ENCODE peak calls at places on chromosome 16, in eight cellular contexts. P is GM23338, F is endothelial cell of umbilical vein, Y is HCT116, K is sigmoid colon, R is H1, X is SK-N-SH, B is transverse colon. W is an unnamed sample. For H3K36me3, the result is how much of the 10 kb centered on the place peaks cover.

GRCh38 chr16:87291944-87292343 is 25.2 kb downstream of the C16orf95 start:
- DNase-seq in P (no peak), F (no peak), Y (no peak), K (no peak), R (no peak), X (no peak), B (no peak), W (no peak)

GRCh38 chr16:4980691-4981090 is 22.6 kb downstream of the SEC14L5 start:
- DNase-seq in P (no peak), F (no peak), Y (no peak), K (no peak), R (no peak), X (no peak), B (no peak), W (no peak)

GRCh38 chr16:85718682-85719081 is 29.9 kb upstream of the GINS2 start:
- DNase-seq in P (peak), F (no peak), Y (no peak), K (no peak), R (peak), X (no peak), B (peak), W (no peak)

GRCh38 chr16:53974484-53975115 is 270.6 kb downstream of the FTO start:
- DNase-seq in P (no peak), F (no peak), Y (no peak), K (no peak), R (no peak), X (no peak), B (no peak), W (no peak)

GRCh38 chr16:86466695-86467406 is 43.5 kb upstream of the FOXF1 start:
- DNase-seq in P (no peak), F (no peak), Y (no peak), K (peak), R (no peak), X (no peak), B (peak), W (no peak)

GRCh38 chr16:88764913-88765349 is 20.1 kb downstream of the PIEZO1 start:
- DNase-seq in P (peak), F (no peak), Y (no peak), K (no peak), R (no peak), X (no peak), B (no peak), W (peak)

GRCh38 chr16:87541004-87541881 is 48.4 kb upstream of the ZCCHC14 start:
- DNase-seq in P (no peak), F (no peak), Y (no peak), K (no peak), R (no peak), X (peak), B (peak), W (no peak)

GRCh38 chr16:85136213-85136704 is 24.0 kb upstream of the CIBAR2 start:
- DNase-seq in P (no peak), F (no peak), Y (no peak), K (peak), R (no peak), X (no peak), B (peak), W (no peak)

GRCh38 chr16:78478267-78478821 is 378.9 kb downstream of the WWOX start:
- DNase-seq in P (peak), F (no peak), Y (no peak), K (no peak), R (peak), X (peak), B (no peak), W (no peak)

GRCh38 chr16:62692685-62693084 is 656.4 kb upstream of the CDH8 start:
- DNase-seq in P (no peak), F (no peak), Y (no peak), K (no peak), R (no peak), X (no peak), B (no peak), W (no peak)

GRCh38 chr16:19102187-19102872 is 11.4 kb upstream of the ITPRIPL2 start:
- DNase-seq in P (no peak), F (no peak), Y (no peak), K (no peak), R (no peak), X (no peak), B (no peak), W (no peak)

GRCh38 chr16:51919736-51920135 is 627.2 kb downstream of the TOX3 start:
- DNase-seq in P (no peak), F (no peak), Y (no peak), K (no peak), R (no peak), X (no peak), B (no peak), W (no peak)

GRCh38 chr16:67659675-67660563 is at the start of gene ACD:
- DNase-seq in P (peak), F (peak), Y (peak), K (peak), R (peak), X (peak), B (peak), W (peak)
- TF ChIP-seq POLR2AphosphoS5 in P (peak), F (peak), Y (peak), K (peak), R (peak), X (peak), B (peak), W (peak)

DNA sequence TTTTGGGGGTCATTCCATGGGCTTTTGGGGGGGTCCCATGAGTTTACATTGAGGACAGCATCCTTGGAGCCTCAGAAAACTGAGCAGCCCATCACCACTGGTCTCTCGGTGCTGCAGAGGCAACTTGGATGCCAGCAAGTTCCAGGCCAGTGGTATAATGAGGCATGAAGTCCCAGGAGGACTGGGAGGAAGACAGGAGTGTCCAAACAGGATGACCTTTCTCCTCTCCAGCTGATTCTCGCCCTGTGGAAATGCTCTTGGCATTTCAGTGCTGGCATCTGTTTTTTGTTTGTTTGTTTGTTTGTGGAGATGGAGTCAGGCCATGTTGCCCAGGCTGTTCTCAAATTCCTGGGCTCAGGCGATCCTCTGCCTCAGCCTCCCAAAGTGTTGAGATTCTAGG is 347.6 kb downstream of the SNX29 start:
- DNase-seq in P (no peak), F (no peak), Y (no peak), K (no peak), R (no peak), X (no peak), B (no peak), W (no peak)
- H3K36me3 ChIP-seq in P (under half), F (under half), Y (under half), K (under half), R (under half), X (under half), B (under half), W (under half)

GRCh38 chr16:2250652-2251280 is 621 bp downstream of the ECI1 start:
- DNase-seq in P (peak), F (peak), Y (no peak), K (peak), R (no peak), X (no peak), B (peak), W (no peak)
- H3K4me3 ChIP-seq in P (peak), F (peak), Y (peak), K (peak), R (peak), X (peak), B (peak), W (peak)

GRCh38 chr16:680967-681745 is 946 bp downstream of the STUB1 start:
- DNase-seq in P (peak), F (peak), Y (no peak), K (no peak), R (peak), X (no peak), B (peak), W (no peak)
- TF ChIP-seq POLR2AphosphoS5 in P (peak), F (no peak), Y (no peak), K (no peak), R (no peak), X (peak), B (no peak), W (no peak)

GRCh38 chr16:734981-735881 is 5.6 kb downstream of the CIAO3 start:
- DNase-seq in P (no peak), F (no peak), Y (no peak), K (no peak), R (no peak), X (no peak), B (no peak), W (no peak)
- H3K36me3 ChIP-seq in P (under half), F (under half), Y (under half), K (under half), R (under half), X (under half), B (under half), W (under half)

GRCh38 chr16:6946106-6946505 is 386.5 kb upstream of the RBFOX1 start:
- DNase-seq in P (no peak), F (no peak), Y (no peak), K (no peak), R (no peak), X (no peak), B (no peak), W (no peak)
- H3K4me3 ChIP-seq in P (no peak), F (no peak), Y (no peak), K (no peak), R (no peak), X (no peak), B (no peak), W (no peak)

GRCh38 chr16:67216612-67217490 is 10.1 kb upstream of the TMEM208 start:
- DNase-seq in P (no peak), F (peak), Y (no peak), K (no peak), R (no peak), X (peak), B (no peak), W (no peak)
- TF ChIP-seq POLR2AphosphoS5 in P (no peak), F (peak), Y (no peak), K (no peak), R (no peak), X (no peak), B (no peak), W (no peak)